ENCODE peak calls at places on chromosomes 3 and 15, in nine cellular contexts. K, T, I, J, R, H, M, G and X are unnamed samples.

GRCh38 chr15:41493205-41493901 is at the start of gene ITPKA:
- DNase-seq in R (peak), I (peak), G (peak), J (peak), K (peak), T (peak), M (peak), H (peak), X (peak)

GRCh38 chr3:172321035-172321434 is 127.2 kb downstream of the GHSR start:
- DNase-seq in I (peak), G (no peak), T (peak), J (no peak), H (no peak), K (no peak), R (no peak), M (no peak), X (no peak)

GRCh38 chr3:111691293-111691909 is 96.3 kb upstream of the ZBED2 start:
- DNase-seq in I (peak), G (no peak), J (peak), R (peak), M (no peak), H (no peak), T (no peak), K (no peak), X (no peak)

GRCh38 chr15:70617076-70617910 is 146.1 kb downstream of the UACA start:
- DNase-seq in I (no peak), H (no peak), M (no peak), J (no peak), T (no peak), R (peak), K (no peak), G (no peak), X (no peak)

GRCh38 chr3:37559461-37559860 is 302.2 kb upstream of the CTDSPL start:
- DNase-seq in G (no peak), T (no peak), J (no peak), R (peak), I (no peak), K (no peak), H (no peak), M (no peak), X (no peak)

GRCh38 chr3:53073553-53074365 is 27.9 kb upstream of the SFMBT1 start:
- DNase-seq in K (peak), M (no peak), I (no peak), J (no peak), H (peak), G (no peak), T (no peak), R (no peak), X (no peak)

GRCh38 chr3:149895807-149896206 is 74.9 kb downstream of the PFN2 start:
- DNase-seq in I (no peak), R (no peak), K (no peak), M (no peak), H (no peak), G (no peak), J (no peak), T (no peak), X (no peak)

GRCh38 chr3:181705081-181705480 is 6.6 kb upstream of the SOX2 start:
- DNase-seq in M (no peak), G (no peak), R (no peak), K (no peak), T (no peak), I (no peak), J (no peak), H (no peak), X (no peak)

GRCh38 chr3:57757642-57758297 is 1.7 kb downstream of the SLMAP start:
- DNase-seq in T (no peak), J (no peak), M (no peak), R (no peak), G (no peak), I (peak), H (no peak), K (no peak), X (no peak)

GRCh38 chr15:42037650-42038049 is 16.8 kb upstream of the PLA2G4E start:
- DNase-seq in T (no peak), M (no peak), I (no peak), R (peak), G (no peak), K (no peak), J (no peak), H (no peak), X (peak)

GRCh38 chr3:129276385-129276784 is 2.3 kb upstream of the HMCES start:
- DNase-seq in J (peak), K (no peak), H (no peak), I (no peak), M (no peak), R (no peak), G (no peak), T (peak), X (no peak)

GRCh38 chr3:127337001-127337400 is 49.2 kb upstream of the PRR20G start:
- DNase-seq in H (no peak), J (no peak), K (no peak), M (no peak), R (no peak), I (no peak), G (no peak), T (no peak), X (peak)